ENCODE peak calls at places on chromosomes 2 and 18, in five cellular contexts. One of them, this sample, is unnamed.

GRCh38 chr2:147490612-147491261 is 354.1 kb upstream of the ACVR2A start:
- DNase-seq in left kidney: no peak
- DNase-seq in stimulated activated CD4-positive, alpha-beta T cell treated with anti-CD3 and anti-CD28 coated beads, Interleukin-12 subunit alpha, Interleukin-12 subunit beta, amount 100 ng/mL, for 48 hours: no peak
- DNase-seq in D341Med: no peak
- DNase-seq in NCI-H2171 treated with DMSO at 0.1 percent for 48 hours: no peak
- DNase-seq in this sample: no peak

GRCh38 chr2:241939541-241939940 is 70.0 kb downstream of the RTP5 start:
- DNase-seq in left kidney: no peak
- DNase-seq in NCI-H2171 treated with DMSO at 0.1 percent for 48 hours: no peak
- DNase-seq in stimulated activated CD4-positive, alpha-beta T cell treated with anti-CD3 and anti-CD28 coated beads, Interleukin-12 subunit alpha, Interleukin-12 subunit beta, amount 100 ng/mL, for 48 hours: no peak
- DNase-seq in D341Med: no peak
- DNase-seq in this sample: no peak

GRCh38 chr2:151826737-151827157 is 1.5 kb downstream of the ARL5A start:
- DNase-seq in left kidney: peak
- DNase-seq in D341Med: no peak
- DNase-seq in NCI-H2171 treated with DMSO at 0.1 percent for 48 hours: no peak
- DNase-seq in stimulated activated CD4-positive, alpha-beta T cell treated with anti-CD3 and anti-CD28 coated beads, Interleukin-12 subunit alpha, Interleukin-12 subunit beta, amount 100 ng/mL, for 48 hours: no peak
- DNase-seq in this sample: no peak

GRCh38 chr2:196927318-196928225 is 1.1 kb upstream of the PGAP1 start:
- DNase-seq in left kidney: peak
- DNase-seq in D341Med: no peak
- DNase-seq in NCI-H2171 treated with DMSO at 0.1 percent for 48 hours: no peak
- DNase-seq in stimulated activated CD4-positive, alpha-beta T cell treated with anti-CD3 and anti-CD28 coated beads, Interleukin-12 subunit alpha, Interleukin-12 subunit beta, amount 100 ng/mL, for 48 hours: peak
- DNase-seq in this sample: no peak

GRCh38 chr2:197889041-197889440 is 84.6 kb downstream of the PLCL1 start:
- DNase-seq in D341Med: no peak
- DNase-seq in left kidney: no peak
- DNase-seq in stimulated activated CD4-positive, alpha-beta T cell treated with anti-CD3 and anti-CD28 coated beads, Interleukin-12 subunit alpha, Interleukin-12 subunit beta, amount 100 ng/mL, for 48 hours: peak
- DNase-seq in NCI-H2171 treated with DMSO at 0.1 percent for 48 hours: no peak
- DNase-seq in this sample: no peak

GRCh38 chr2:209577376-209578357 is 153.8 kb downstream of the MAP2 start:
- DNase-seq in D341Med: no peak
- DNase-seq in NCI-H2171 treated with DMSO at 0.1 percent for 48 hours: peak
- DNase-seq in left kidney: peak
- DNase-seq in stimulated activated CD4-positive, alpha-beta T cell treated with anti-CD3 and anti-CD28 coated beads, Interleukin-12 subunit alpha, Interleukin-12 subunit beta, amount 100 ng/mL, for 48 hours: no peak
- DNase-seq in this sample: no peak

GRCh38 chr2:237563816-237564215 is 2.6 kb upstream of the PRLH start:
- DNase-seq in NCI-H2171 treated with DMSO at 0.1 percent for 48 hours: no peak
- DNase-seq in stimulated activated CD4-positive, alpha-beta T cell treated with anti-CD3 and anti-CD28 coated beads, Interleukin-12 subunit alpha, Interleukin-12 subunit beta, amount 100 ng/mL, for 48 hours: no peak
- DNase-seq in D341Med: no peak
- DNase-seq in left kidney: peak
- DNase-seq in this sample: no peak

GRCh38 chr2:127079358-127079920 is 27.5 kb downstream of the BIN1 start:
- DNase-seq in stimulated activated CD4-positive, alpha-beta T cell treated with anti-CD3 and anti-CD28 coated beads, Interleukin-12 subunit alpha, Interleukin-12 subunit beta, amount 100 ng/mL, for 48 hours: no peak
- DNase-seq in NCI-H2171 treated with DMSO at 0.1 percent for 48 hours: no peak
- DNase-seq in D341Med: no peak
- DNase-seq in left kidney: no peak
- DNase-seq in this sample: no peak

GRCh38 chr2:239044336-239044735 is 196.5 kb downstream of the TWIST2 start:
- DNase-seq in left kidney: no peak
- DNase-seq in stimulated activated CD4-positive, alpha-beta T cell treated with anti-CD3 and anti-CD28 coated beads, Interleukin-12 subunit alpha, Interleukin-12 subunit beta, amount 100 ng/mL, for 48 hours: no peak
- DNase-seq in NCI-H2171 treated with DMSO at 0.1 percent for 48 hours: no peak
- DNase-seq in D341Med: no peak
- DNase-seq in this sample: no peak

GRCh38 chr18:12470382-12471090 is 62.8 kb downstream of the PRELID3A start:
- DNase-seq in left kidney: no peak
- DNase-seq in NCI-H2171 treated with DMSO at 0.1 percent for 48 hours: peak
- DNase-seq in stimulated activated CD4-positive, alpha-beta T cell treated with anti-CD3 and anti-CD28 coated beads, Interleukin-12 subunit alpha, Interleukin-12 subunit beta, amount 100 ng/mL, for 48 hours: no peak
- DNase-seq in D341Med: peak
- DNase-seq in this sample: no peak

GRCh38 chr2:43184339-43184895 is 42.0 kb downstream of the ZFP36L2 start:
- DNase-seq in left kidney: no peak
- DNase-seq in D341Med: no peak
- DNase-seq in NCI-H2171 treated with DMSO at 0.1 percent for 48 hours: no peak
- DNase-seq in stimulated activated CD4-positive, alpha-beta T cell treated with anti-CD3 and anti-CD28 coated beads, Interleukin-12 subunit alpha, Interleukin-12 subunit beta, amount 100 ng/mL, for 48 hours: peak
- DNase-seq in this sample: peak

GRCh38 chr2:226001716-226002115 is 602.2 kb downstream of the NYAP2 start:
- DNase-seq in NCI-H2171 treated with DMSO at 0.1 percent for 48 hours: no peak
- DNase-seq in D341Med: no peak
- DNase-seq in stimulated activated CD4-positive, alpha-beta T cell treated with anti-CD3 and anti-CD28 coated beads, Interleukin-12 subunit alpha, Interleukin-12 subunit beta, amount 100 ng/mL, for 48 hours: no peak
- DNase-seq in left kidney: no peak
- DNase-seq in this sample: no peak

GRCh38 chr2:106197878-106198277 is 3.8 kb upstream of the UXS1 start:
- DNase-seq in stimulated activated CD4-positive, alpha-beta T cell treated with anti-CD3 and anti-CD28 coated beads, Interleukin-12 subunit alpha, Interleukin-12 subunit beta, amount 100 ng/mL, for 48 hours: no peak
- DNase-seq in NCI-H2171 treated with DMSO at 0.1 percent for 48 hours: no peak
- DNase-seq in D341Med: no peak
- DNase-seq in left kidney: peak
- DNase-seq in this sample: no peak

GRCh38 chr2:26500406-26500805 is 22.5 kb upstream of the OTOF start:
- DNase-seq in NCI-H2171 treated with DMSO at 0.1 percent for 48 hours: no peak
- DNase-seq in stimulated activated CD4-positive, alpha-beta T cell treated with anti-CD3 and anti-CD28 coated beads, Interleukin-12 subunit alpha, Interleukin-12 subunit beta, amount 100 ng/mL, for 48 hours: no peak
- DNase-seq in left kidney: no peak
- DNase-seq in D341Med: no peak
- DNase-seq in this sample: no peak

GRCh38 chr2:209472386-209472832 is 48.6 kb downstream of the MAP2 start:
- DNase-seq in D341Med: no peak
- DNase-seq in NCI-H2171 treated with DMSO at 0.1 percent for 48 hours: peak
- DNase-seq in stimulated activated CD4-positive, alpha-beta T cell treated with anti-CD3 and anti-CD28 coated beads, Interleukin-12 subunit alpha, Interleukin-12 subunit beta, amount 100 ng/mL, for 48 hours: no peak
- DNase-seq in left kidney: peak
- DNase-seq in this sample: no peak

GRCh38 chr2:95025406-95026319 is at the start of gene MAL:
- DNase-seq in left kidney: peak
- DNase-seq in NCI-H2171 treated with DMSO at 0.1 percent for 48 hours: peak
- DNase-seq in stimulated activated CD4-positive, alpha-beta T cell treated with anti-CD3 and anti-CD28 coated beads, Interleukin-12 subunit alpha, Interleukin-12 subunit beta, amount 100 ng/mL, for 48 hours: no peak
- DNase-seq in D341Med: peak
- DNase-seq in this sample: no peak

GRCh38 chr2:226057914-226058313 is 658.4 kb downstream of the NYAP2 start:
- DNase-seq in stimulated activated CD4-positive, alpha-beta T cell treated with anti-CD3 and anti-CD28 coated beads, Interleukin-12 subunit alpha, Interleukin-12 subunit beta, amount 100 ng/mL, for 48 hours: no peak
- DNase-seq in left kidney: no peak
- DNase-seq in NCI-H2171 treated with DMSO at 0.1 percent for 48 hours: no peak
- DNase-seq in D341Med: no peak
- DNase-seq in this sample: no peak

GRCh38 chr2:105489168-105489878 is 90.5 kb upstream of the FHL2 start:
- DNase-seq in D341Med: no peak
- DNase-seq in left kidney: no peak
- DNase-seq in stimulated activated CD4-positive, alpha-beta T cell treated with anti-CD3 and anti-CD28 coated beads, Interleukin-12 subunit alpha, Interleukin-12 subunit beta, amount 100 ng/mL, for 48 hours: no peak
- DNase-seq in NCI-H2171 treated with DMSO at 0.1 percent for 48 hours: no peak
- DNase-seq in this sample: no peak

GRCh38 chr18:74382481-74382880 is 66.8 kb downstream of the C18orf63 start:
- DNase-seq in D341Med: no peak
- DNase-seq in stimulated activated CD4-positive, alpha-beta T cell treated with anti-CD3 and anti-CD28 coated beads, Interleukin-12 subunit alpha, Interleukin-12 subunit beta, amount 100 ng/mL, for 48 hours: no peak
- DNase-seq in left kidney: no peak
- DNase-seq in NCI-H2171 treated with DMSO at 0.1 percent for 48 hours: no peak
- DNase-seq in this sample: peak

GRCh38 chr2:26922638-26923466 is 47.6 kb upstream of the MAPRE3 start:
- DNase-seq in stimulated activated CD4-positive, alpha-beta T cell treated with anti-CD3 and anti-CD28 coated beads, Interleukin-12 subunit alpha, Interleukin-12 subunit beta, amount 100 ng/mL, for 48 hours: peak
- DNase-seq in NCI-H2171 treated with DMSO at 0.1 percent for 48 hours: peak
- DNase-seq in D341Med: peak
- DNase-seq in left kidney: peak
- DNase-seq in this sample: peak

GRCh38 chr18:79581406-79581805 is 98.2 kb upstream of the CTDP1 start:
- DNase-seq in left kidney: no peak
- DNase-seq in NCI-H2171 treated with DMSO at 0.1 percent for 48 hours: no peak
- DNase-seq in D341Med: no peak
- DNase-seq in stimulated activated CD4-positive, alpha-beta T cell treated with anti-CD3 and anti-CD28 coated beads, Interleukin-12 subunit alpha, Interleukin-12 subunit beta, amount 100 ng/mL, for 48 hours: no peak
- DNase-seq in this sample: no peak

GRCh38 chr18:21243041-21243431 is 1.0 kb downstream of the GREB1L start:
- DNase-seq in NCI-H2171 treated with DMSO at 0.1 percent for 48 hours: no peak
- DNase-seq in D341Med: peak
- DNase-seq in left kidney: peak
- DNase-seq in stimulated activated CD4-positive, alpha-beta T cell treated with anti-CD3 and anti-CD28 coated beads, Interleukin-12 subunit alpha, Interleukin-12 subunit beta, amount 100 ng/mL, for 48 hours: no peak
- DNase-seq in this sample: no peak

GRCh38 chr2:191806396-191806795 is 40.5 kb downstream of the CAVIN2 start:
- DNase-seq in left kidney: no peak
- DNase-seq in stimulated activated CD4-positive, alpha-beta T cell treated with anti-CD3 and anti-CD28 coated beads, Interleukin-12 subunit alpha, Interleukin-12 subunit beta, amount 100 ng/mL, for 48 hours: no peak
- DNase-seq in D341Med: no peak
- DNase-seq in NCI-H2171 treated with DMSO at 0.1 percent for 48 hours: no peak
- DNase-seq in this sample: no peak

GRCh38 chr2:46439582-46439981 is 39.8 kb upstream of the TMEM247 start:
- DNase-seq in D341Med: no peak
- DNase-seq in left kidney: no peak
- DNase-seq in NCI-H2171 treated with DMSO at 0.1 percent for 48 hours: no peak
- DNase-seq in stimulated activated CD4-positive, alpha-beta T cell treated with anti-CD3 and anti-CD28 coated beads, Interleukin-12 subunit alpha, Interleukin-12 subunit beta, amount 100 ng/mL, for 48 hours: no peak
- DNase-seq in this sample: no peak

GRCh38 chr18:22977847-22978701 is 44.9 kb downstream of the RBBP8 start:
- DNase-seq in D341Med: no peak
- DNase-seq in stimulated activated CD4-positive, alpha-beta T cell treated with anti-CD3 and anti-CD28 coated beads, Interleukin-12 subunit alpha, Interleukin-12 subunit beta, amount 100 ng/mL, for 48 hours: no peak
- DNase-seq in NCI-H2171 treated with DMSO at 0.1 percent for 48 hours: no peak
- DNase-seq in left kidney: peak
- DNase-seq in this sample: no peak

GRCh38 chr2:233209978-233210680 is 41.3 kb upstream of the ATG16L1 start:
- DNase-seq in NCI-H2171 treated with DMSO at 0.1 percent for 48 hours: no peak
- DNase-seq in stimulated activated CD4-positive, alpha-beta T cell treated with anti-CD3 and anti-CD28 coated beads, Interleukin-12 subunit alpha, Interleukin-12 subunit beta, amount 100 ng/mL, for 48 hours: no peak
- DNase-seq in D341Med: no peak
- DNase-seq in left kidney: no peak
- DNase-seq in this sample: no peak

GRCh38 chr2:8636041-8636491 is 45.8 kb upstream of the ID2 start:
- DNase-seq in NCI-H2171 treated with DMSO at 0.1 percent for 48 hours: no peak
- DNase-seq in stimulated activated CD4-positive, alpha-beta T cell treated with anti-CD3 and anti-CD28 coated beads, Interleukin-12 subunit alpha, Interleukin-12 subunit beta, amount 100 ng/mL, for 48 hours: no peak
- DNase-seq in D341Med: no peak
- DNase-seq in left kidney: peak
- DNase-seq in this sample: no peak

GRCh38 chr2:73000808-73001570 is 70.5 kb downstream of the SFXN5 start:
- DNase-seq in D341Med: peak
- DNase-seq in NCI-H2171 treated with DMSO at 0.1 percent for 48 hours: no peak
- DNase-seq in left kidney: no peak
- DNase-seq in stimulated activated CD4-positive, alpha-beta T cell treated with anti-CD3 and anti-CD28 coated beads, Interleukin-12 subunit alpha, Interleukin-12 subunit beta, amount 100 ng/mL, for 48 hours: no peak
- DNase-seq in this sample: no peak

GRCh38 chr18:52903858-52904257 is 563.9 kb downstream of the DCC start:
- DNase-seq in NCI-H2171 treated with DMSO at 0.1 percent for 48 hours: peak
- DNase-seq in stimulated activated CD4-positive, alpha-beta T cell treated with anti-CD3 and anti-CD28 coated beads, Interleukin-12 subunit alpha, Interleukin-12 subunit beta, amount 100 ng/mL, for 48 hours: no peak
- DNase-seq in left kidney: peak
- DNase-seq in D341Med: peak
- DNase-seq in this sample: peak

GRCh38 chr2:164831887-164832286 is 9.7 kb downstream of the COBLL1 start:
- DNase-seq in left kidney: no peak
- DNase-seq in D341Med: no peak
- DNase-seq in stimulated activated CD4-positive, alpha-beta T cell treated with anti-CD3 and anti-CD28 coated beads, Interleukin-12 subunit alpha, Interleukin-12 subunit beta, amount 100 ng/mL, for 48 hours: no peak
- DNase-seq in NCI-H2171 treated with DMSO at 0.1 percent for 48 hours: no peak
- DNase-seq in this sample: no peak

GRCh38 chr2:183037281-183037659 is 987 bp downstream of the NCKAP1 start:
- DNase-seq in NCI-H2171 treated with DMSO at 0.1 percent for 48 hours: peak
- DNase-seq in D341Med: no peak
- DNase-seq in left kidney: peak
- DNase-seq in stimulated activated CD4-positive, alpha-beta T cell treated with anti-CD3 and anti-CD28 coated beads, Interleukin-12 subunit alpha, Interleukin-12 subunit beta, amount 100 ng/mL, for 48 hours: no peak
- DNase-seq in this sample: no peak

GRCh38 chr2:70553584-70554337 is at the start of gene TGFA:
- DNase-seq in left kidney: peak
- DNase-seq in stimulated activated CD4-positive, alpha-beta T cell treated with anti-CD3 and anti-CD28 coated beads, Interleukin-12 subunit alpha, Interleukin-12 subunit beta, amount 100 ng/mL, for 48 hours: peak
- DNase-seq in D341Med: peak
- DNase-seq in NCI-H2171 treated with DMSO at 0.1 percent for 48 hours: peak
- DNase-seq in this sample: peak

GRCh38 chr2:169131587-169132512 is 62.5 kb downstream of the DHRS9 start:
- DNase-seq in D341Med: peak
- DNase-seq in NCI-H2171 treated with DMSO at 0.1 percent for 48 hours: peak
- DNase-seq in stimulated activated CD4-positive, alpha-beta T cell treated with anti-CD3 and anti-CD28 coated beads, Interleukin-12 subunit alpha, Interleukin-12 subunit beta, amount 100 ng/mL, for 48 hours: no peak
- DNase-seq in left kidney: peak
- DNase-seq in this sample: no peak

GRCh38 chr2:64978514-64979268 is 10.5 kb upstream of the SLC1A4 start:
- DNase-seq in NCI-H2171 treated with DMSO at 0.1 percent for 48 hours: no peak
- DNase-seq in D341Med: no peak
- DNase-seq in left kidney: no peak
- DNase-seq in stimulated activated CD4-positive, alpha-beta T cell treated with anti-CD3 and anti-CD28 coated beads, Interleukin-12 subunit alpha, Interleukin-12 subunit beta, amount 100 ng/mL, for 48 hours: no peak
- DNase-seq in this sample: no peak

This sample was measured in colonic mucosa.